ENCODE peak calls at places on chromosomes 7 and 10, in four cellular contexts. M is SHP77, D is cardiac fibroblast, Z is HFF-Myc. X is an unnamed sample.

GRCh38 chr10:23525406-23525805 is 86.5 kb downstream of the OTUD1 start:
- DNase-seq in M (no peak), D (peak), Z (no peak), X (peak)

GRCh38 chr10:89556590-89556989 is 21.2 kb upstream of the SLC16A12 start:
- DNase-seq in M (peak), D (peak), Z (no peak), X (no peak)

GRCh38 chr7:154844499-154844898 is 158.4 kb downstream of the PAXIP1 start:
- DNase-seq in M (no peak), D (no peak), Z (no peak), X (no peak)

GRCh38 chr7:157541796-157542668 is 205.2 kb downstream of the DNAJB6 start:
- DNase-seq in M (no peak), D (no peak), Z (no peak), X (no peak)

GRCh38 chr7:28107960-28108359 is 72.6 kb downstream of the JAZF1 start:
- DNase-seq in M (no peak), D (peak), Z (no peak), X (peak)

GRCh38 chr7:37832194-37832593 is 16.2 kb upstream of the NME8 start:
- DNase-seq in M (peak), D (peak), Z (no peak), X (peak)

GRCh38 chr10:133003195-133003594 is 60.8 kb upstream of the CFAP46 start:
- DNase-seq in M (no peak), D (no peak), Z (no peak), X (no peak)

GRCh38 chr7:79434867-79435266 is 18.6 kb downstream of the MAGI2 start:
- DNase-seq in M (no peak), D (peak), Z (no peak), X (no peak)

GRCh38 chr10:132145521-132146185 is 41.1 kb upstream of the DPYSL4 start:
- DNase-seq in M (no peak), D (no peak), Z (no peak), X (no peak)

GRCh38 chr10:96588601-96589419 is 2.0 kb upstream of the TM9SF3 start:
- DNase-seq in M (no peak), D (no peak), Z (no peak), X (peak)

GRCh38 chr10:103481974-103482531 is 3.0 kb upstream of the CALHM3 start:
- DNase-seq in M (peak), D (peak), Z (no peak), X (peak)

GRCh38 chr10:29408847-29409240 is 120.0 kb downstream of the LYZL1 start:
- DNase-seq in M (no peak), D (no peak), Z (no peak), X (no peak)

GRCh38 chr7:128838981-128839731 is 8.9 kb downstream of the FLNC start:
- DNase-seq in M (no peak), D (no peak), Z (no peak), X (no peak)

GRCh38 chr7:24750441-24751055 is 6.7 kb downstream of the GSDME start:
- DNase-seq in M (no peak), D (peak), Z (no peak), X (no peak)

GRCh38 chr10:133028956-133029355 is 58.8 kb upstream of the ADGRA1 start:
- DNase-seq in M (no peak), D (no peak), Z (no peak), X (no peak)

GRCh38 chr7:20214787-20215669 is 2.2 kb downstream of the MACC1 start:
- DNase-seq in M (no peak), D (no peak), Z (no peak), X (peak)

GRCh38 chr7:143434660-143435059 is 8.6 kb upstream of the TAS2R60 start:
- DNase-seq in M (no peak), D (peak), Z (no peak), X (peak)

GRCh38 chr10:12846718-12847117 is 154.8 kb downstream of the CCDC3 start:
- DNase-seq in M (no peak), D (peak), Z (no peak), X (no peak)

GRCh38 chr10:77505431-77506334 is 131.9 kb downstream of the KCNMA1 start:
- DNase-seq in M (no peak), D (peak), Z (no peak), X (peak)

GRCh38 chr7:150898475-150899011 is 46.2 kb downstream of the AOC1 start:
- DNase-seq in M (peak), D (peak), Z (peak), X (peak)

GRCh38 chr7:10888861-10889260 is 84.8 kb upstream of the PHF14 start:
- DNase-seq in M (no peak), D (no peak), Z (no peak), X (no peak)